ENCODE peak calls at places on chromosome 20, in four cellular contexts. K is bronchial epithelial cell; A is CD8-positive, alpha-beta T cell; X is suprapubic skin. C is an unnamed sample.

GRCh38 chr20:38275815-38276550 is 15.4 kb upstream of the KIAA1755 start:
- DNase-seq in K (peak), X (peak), A (no peak), C (no peak)

GRCh38 chr20:38867062-38867359 is 59.2 kb upstream of the FAM83D start:
- DNase-seq in A (no peak), K (no peak), X (no peak), C (no peak)

GRCh38 chr20:51092238-51092822 is 69.4 kb upstream of the KCNG1 start:
- DNase-seq in X (no peak), A (no peak), K (no peak), C (no peak)

GRCh38 chr20:59515013-59515905 is 89.1 kb upstream of the PHACTR3 start:
- DNase-seq in K (peak), X (no peak), A (no peak), C (peak)

GRCh38 chr20:440636-441035 is 21.7 kb downstream of the TBC1D20 start:
- DNase-seq in A (no peak), K (no peak), X (no peak), C (no peak)

GRCh38 chr20:48227381-48227780 is 442.1 kb upstream of the SULF2 start:
- DNase-seq in K (no peak), X (no peak), A (no peak), C (no peak)

GRCh38 chr20:36482044-36482473 is 59.3 kb upstream of the MYL9 start:
- DNase-seq in A (no peak), K (no peak), X (peak), C (no peak)

GRCh38 chr20:59813126-59813947 is 120.1 kb downstream of the SYCP2 start:
- DNase-seq in X (no peak), A (no peak), K (no peak), C (peak)

GRCh38 chr20:3826420-3826819 is 6.1 kb downstream of the AP5S1 start:
- DNase-seq in A (no peak), X (no peak), K (no peak), C (no peak)

GRCh38 chr20:20568604-20569205 is 143.7 kb downstream of the RALGAPA2 start:
- DNase-seq in A (no peak), X (no peak), K (peak), C (no peak)

GRCh38 chr20:23133560-23133998 is 47.5 kb upstream of the CD93 start:
- DNase-seq in A (no peak), X (peak), K (no peak), C (no peak)

GRCh38 chr20:24643731-24644130 is 174.3 kb downstream of the SYNDIG1 start:
- DNase-seq in A (no peak), X (no peak), K (no peak), C (no peak)

GRCh38 chr20:51752343-51752951 is 15.7 kb downstream of the ATP9A start:
- DNase-seq in K (peak), X (no peak), A (no peak), C (no peak)

GRCh38 chr20:8790442-8791074 is 278.3 kb upstream of the PLCB4 start:
- DNase-seq in A (no peak), K (peak), X (no peak), C (no peak)

GRCh38 chr20:25011831-25012241 is 19.3 kb upstream of the APMAP start:
- DNase-seq in X (peak), A (no peak), K (no peak), C (no peak)

GRCh38 chr20:62860391-62860923 is 1.2 kb downstream of the TCFL5 start:
- DNase-seq in K (no peak), X (no peak), A (no peak), C (no peak)

GRCh38 chr20:48076772-48077171 is 291.5 kb upstream of the SULF2 start:
- DNase-seq in X (no peak), A (no peak), K (no peak), C (no peak)

GRCh38 chr20:35307666-35308653 is 15.7 kb upstream of the FAM83C start:
- DNase-seq in X (no peak), A (no peak), K (peak), C (no peak)

GRCh38 chr20:271069-271468 is 13.5 kb downstream of the DEFB132 start:
- DNase-seq in K (no peak), X (no peak), A (no peak), C (no peak)

GRCh38 chr20:36506253-36506652 is 35.1 kb upstream of the MYL9 start:
- DNase-seq in K (no peak), A (no peak), X (no peak), C (no peak)

GRCh38 chr20:61960836-61961235 is 104.8 kb downstream of the TAF4 start:
- DNase-seq in A (no peak), X (no peak), K (no peak), C (no peak)

GRCh38 chr20:20373046-20373706 is 5.3 kb downstream of the INSM1 start:
- DNase-seq in X (no peak), A (no peak), K (peak), C (no peak)

GRCh38 chr20:37316775-37317170 is 27.3 kb downstream of the MANBAL start:
- DNase-seq in X (no peak), K (no peak), A (no peak), C (no peak)

GRCh38 chr20:60214901-60215522 is 256.8 kb downstream of the CDH26 start:
- DNase-seq in X (no peak), K (peak), A (no peak), C (no peak)

GRCh38 chr20:62368629-62369507 is 1.8 kb upstream of the LAMA5 start:
- DNase-seq in K (peak), X (no peak), A (no peak), C (no peak)

GRCh38 chr20:48797275-48797825 is 30.4 kb downstream of the PREX1 start:
- DNase-seq in X (no peak), K (no peak), A (no peak), C (no peak)

GRCh38 chr20:25059866-25060465 is 2.0 kb upstream of the ACSS1 start:
- DNase-seq in A (no peak), X (no peak), K (peak), C (no peak)

GRCh38 chr20:32920066-32920465 is 61.3 kb downstream of the EFCAB8 start:
- DNase-seq in X (peak), A (no peak), K (no peak), C (no peak)

GRCh38 chr20:39800548-39800947 is 838.4 kb downstream of the DHX35 start:
- DNase-seq in X (no peak), A (no peak), K (peak), C (no peak)

GRCh38 chr20:63456429-63457284 is 15.8 kb downstream of the KCNQ2 start:
- DNase-seq in K (no peak), X (no peak), A (no peak), C (no peak)

GRCh38 chr20:663315-664090 is 10.5 kb upstream of the SRXN1 start:
- DNase-seq in A (no peak), X (no peak), K (no peak), C (no peak)

GRCh38 chr20:40770564-40771307 is 81.7 kb upstream of the MAFB start:
- DNase-seq in K (no peak), X (no peak), A (no peak), C (no peak)

GRCh38 chr20:61314326-61315010 is 62.4 kb downstream of the CDH4 start:
- DNase-seq in X (no peak), A (no peak), K (peak), C (no peak)

GRCh38 chr20:5511930-5512329 is 195.2 kb upstream of the PROKR2 start:
- DNase-seq in K (no peak), X (no peak), A (no peak), C (no peak)

GRCh38 chr20:10521068-10521834 is 86.1 kb downstream of the SLX4IP start:
- DNase-seq in A (no peak), X (no peak), K (peak), C (no peak)

GRCh38 chr20:35007413-35007812 is 51.7 kb downstream of the MYH7B start:
- DNase-seq in K (no peak), A (no peak), X (no peak), C (no peak)

GRCh38 chr20:1440024-1440423 is 26.6 kb downstream of the NSFL1C start:
- DNase-seq in A (no peak), K (peak), X (no peak), C (no peak)

GRCh38 chr20:54347216-54347833 is 128.1 kb upstream of the DOK5 start:
- DNase-seq in X (no peak), K (no peak), A (no peak), C (no peak)

GRCh38 chr20:38210741-38211140 is 45.7 kb upstream of the TGM2 start:
- DNase-seq in A (no peak), K (peak), X (no peak), C (no peak)

DNA sequence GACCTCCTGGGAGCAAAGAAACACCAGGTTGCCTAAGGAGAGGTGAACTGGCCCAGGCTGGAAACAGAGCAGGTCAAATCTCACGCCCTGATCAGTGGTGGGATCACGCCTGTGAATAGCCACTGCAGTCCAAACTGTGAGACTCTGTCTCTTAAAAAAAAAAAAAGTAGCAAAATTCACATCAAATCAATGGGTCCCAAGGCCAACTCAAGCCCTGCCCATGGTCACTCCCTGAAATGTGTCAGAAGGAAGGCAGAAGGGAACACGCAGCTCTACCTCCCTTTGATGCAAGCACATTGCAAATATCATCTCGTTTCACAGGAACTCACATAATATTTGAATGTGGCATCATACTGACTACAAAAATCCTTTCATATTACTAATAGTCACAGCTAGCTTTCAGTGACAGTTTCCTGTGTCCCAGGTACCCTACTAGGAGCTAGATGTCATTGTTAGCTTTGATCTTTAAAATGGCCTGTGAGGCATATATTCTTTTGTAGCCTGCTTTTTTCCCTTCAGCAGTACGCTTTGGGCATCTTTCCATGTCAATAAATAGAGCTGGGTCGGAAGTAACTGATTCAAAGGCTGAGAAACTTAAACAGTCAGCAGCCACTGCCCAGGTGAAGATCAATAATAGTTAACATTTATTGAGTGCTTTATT is 14.4 kb upstream of the TTPAL start:
- DNase-seq in K (no peak), A (no peak), X (no peak), C (no peak)
- TF ChIP-seq CTCF in K (no peak), A (no peak), X (no peak), C (no peak)

DNA sequence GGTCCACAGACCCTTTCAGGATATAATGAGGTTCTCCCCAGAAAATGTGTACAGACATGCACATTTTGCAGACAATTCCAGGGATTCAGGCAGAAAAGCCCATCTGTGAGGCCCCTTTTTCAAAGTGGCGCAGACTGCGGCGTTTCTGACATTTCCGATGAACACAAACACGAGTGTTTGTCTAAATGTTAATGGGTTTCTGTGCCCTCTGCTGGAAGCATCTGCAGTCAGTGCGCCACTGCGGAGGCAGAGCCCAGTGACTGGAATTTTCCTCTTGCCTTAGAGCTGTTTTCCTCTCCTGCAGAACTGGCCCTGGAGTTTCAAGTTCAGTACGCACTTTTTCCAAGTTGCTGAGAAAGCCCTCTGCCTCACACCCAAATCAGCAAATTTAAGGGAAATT is 15.3 kb downstream of the ANKRD60 start:
- DNase-seq in A (no peak), X (no peak), K (no peak), C (no peak)
- TF ChIP-seq CTCF in A (no peak), X (no peak), K (peak), C (no peak)

GRCh38 chr20:57400262-57400701 is 9.1 kb downstream of the RBM38 start:
- DNase-seq in K (no peak), X (no peak), A (peak), C (no peak)
- TF ChIP-seq CTCF in K (no peak), X (no peak), A (no peak), C (no peak)

GRCh38 chr20:31559704-31560093 is 45.4 kb upstream of the ID1 start:
- DNase-seq in K (no peak), A (no peak), X (no peak), C (no peak)

GRCh38 chr20:31564284-31564683 is 40.8 kb upstream of the ID1 start:
- DNase-seq in X (no peak), A (no peak), K (no peak), C (no peak)

GRCh38 chr20:31560900-31561598 is 44.0 kb upstream of the ID1 start:
- DNase-seq in A (no peak), K (peak), X (no peak), C (no peak)

GRCh38 chr20:31560094-31560899 is 44.8 kb upstream of the ID1 start:
- DNase-seq in A (peak), K (peak), X (no peak), C (no peak)

GRCh38 chr20:31562241-31562640 is 42.8 kb upstream of the ID1 start:
- DNase-seq in X (no peak), K (no peak), A (no peak), C (no peak)
- TF ChIP-seq CTCF in X (no peak), K (no peak), A (no peak), C (no peak)